ENCODE peak calls at places on chromosomes 11 and 22, in eight cellular contexts. C is tibial artery, D is NCI-H345, N is amygdala, K is lung microvascular endothelial cell, S is foreskin fibroblast, F is AG09309, O is HTR-8/SVneo. G is an unnamed sample.
A peak's percentile ranks its signal among the peaks of the same experiment; 100 is the strongest.

GRCh38 chr11:133904818-133905515 is 51.8 kb downstream of the IGSF9B start:
- DNase-seq in D (no peak), F (no peak), C (no peak), S (no peak), O (no peak), K (no peak), N (no peak), G (no peak)

GRCh38 chr22:38652858-38653257 is 3.3 kb downstream of the FAM227A start:
- DNase-seq in O (no peak), K (no peak), N (no peak), F (no peak), D (no peak), C (no peak), S (no peak), G (no peak)

GRCh38 chr11:50246183-50246582 is 213.5 kb downstream of the OR4C45 start:
- DNase-seq in F (no peak), S (no peak), N (no peak), O (no peak), C (no peak), D (no peak), K (no peak), G (no peak)

GRCh38 chr22:20748820-20749428 is 25.0 kb upstream of the SERPIND1 start:
- DNase-seq in N (no peak), K (no peak), F (no peak), C (no peak), S (no peak), D (no peak), O (no peak), G (peak; percentile 55)

GRCh38 chr22:22410121-22410520 is 98.4 kb downstream of the ZNF280B start:
- DNase-seq in D (no peak), O (no peak), S (no peak), C (no peak), N (no peak), K (no peak), F (no peak), G (peak; percentile 27)

GRCh38 chr22:30875481-30876215 is 92.9 kb downstream of the MORC2 start:
- DNase-seq in S (no peak), O (no peak), N (no peak), F (no peak), C (peak; percentile 19), D (no peak), K (no peak), G (peak; percentile 17)

GRCh38 chr11:75867778-75868374 is 52.9 kb downstream of the UVRAG start:
- DNase-seq in K (peak; percentile 79), N (no peak), D (peak; percentile 52), C (no peak), O (peak; percentile 63), S (peak; percentile 40), F (peak; percentile 16), G (no peak)

GRCh38 chr22:37639771-37640590 is 512 bp downstream of the SH3BP1 start:
- DNase-seq in K (no peak), D (no peak), F (no peak), N (no peak), O (no peak), C (no peak), S (no peak), G (no peak)

GRCh38 chr11:11444800-11445126 is 91.7 kb upstream of the CSNK2A3 start:
- DNase-seq in D (no peak), F (no peak), N (no peak), O (no peak), C (no peak), K (peak; percentile 82), S (no peak), G (no peak)

GRCh38 chr11:32430586-32431357 is 4.6 kb downstream of the WT1 start:
- DNase-seq in N (no peak), C (no peak), D (no peak), K (no peak), O (no peak), F (no peak), S (no peak), G (no peak)

GRCh38 chr22:40232624-40233023 is 54.9 kb downstream of the TNRC6B start:
- DNase-seq in F (no peak), C (no peak), O (no peak), N (no peak), K (no peak), D (no peak), S (no peak), G (no peak)

GRCh38 chr11:16791494-16791961 is 53.1 kb downstream of the C11orf58 start:
- DNase-seq in S (peak; percentile 85), F (peak; percentile 64), C (peak; percentile 75), O (peak; percentile 83), K (peak; percentile 94), D (no peak), N (no peak), G (no peak)

GRCh38 chr22:44942056-44942455 is 67.7 kb downstream of the PHF21B start:
- DNase-seq in F (no peak), O (no peak), K (no peak), N (no peak), C (no peak), D (no peak), S (no peak), G (no peak)

GRCh38 chr11:18608373-18608772 is 8.8 kb downstream of the MISFA start:
- DNase-seq in D (no peak), C (no peak), K (no peak), O (no peak), N (no peak), F (no peak), S (no peak), G (no peak)

GRCh38 chr11:126988655-126989054 is 11.9 kb downstream of the KIRREL3 start:
- DNase-seq in S (no peak), F (no peak), O (no peak), C (no peak), K (no peak), N (no peak), D (no peak), G (no peak)

GRCh38 chr11:45930031-45930794 is 7.8 kb downstream of the LARGE2 start:
- DNase-seq in D (peak; percentile 92), N (no peak), S (no peak), K (peak; percentile 63), O (no peak), C (no peak), F (no peak), G (no peak)

GRCh38 chr11:26983645-26984044 is 10.3 kb upstream of the FIBIN start:
- DNase-seq in S (no peak), F (no peak), K (no peak), D (no peak), C (no peak), N (no peak), O (no peak), G (no peak)

GRCh38 chr11:34223021-34223813 is 117.8 kb downstream of the NAT10 start:
- DNase-seq in F (peak; percentile 94), C (peak; percentile 80), K (peak; percentile 72), D (no peak), O (no peak), S (peak; percentile 58), N (no peak), G (no peak)

GRCh38 chr11:132402056-132402684 is 1031.8 kb downstream of the NTM start:
- DNase-seq in K (no peak), F (peak; percentile 2), D (peak; percentile 95), S (peak; percentile 26), O (no peak), C (no peak), N (peak; percentile 7), G (peak; percentile 48)

GRCh38 chr11:75733346-75734107 is 15.9 kb downstream of the MOGAT2 start:
- DNase-seq in N (no peak), S (no peak), F (no peak), K (no peak), D (peak; percentile 6), C (no peak), O (no peak), G (no peak)

GRCh38 chr11:64357904-64358535 is 942 bp upstream of the RPS6KA4 start:
- DNase-seq in F (no peak), N (no peak), D (no peak), S (no peak), C (no peak), K (no peak), O (no peak), G (no peak)

GRCh38 chr11:110097459-110098012 is 4.3 kb downstream of the ZC3H12C start:
- DNase-seq in D (no peak), F (no peak), C (no peak), S (no peak), K (no peak), O (no peak), N (no peak), G (no peak)

GRCh38 chr11:10355257-10355661 is 50.4 kb downstream of the ADM start:
- DNase-seq in O (peak; percentile 69), K (no peak), C (no peak), S (peak; percentile 81), D (no peak), N (no peak), F (peak; percentile 68), G (no peak)

GRCh38 chr11:14784230-14784629 is 107.8 kb downstream of the CYP2R1 start:
- DNase-seq in D (no peak), N (no peak), C (no peak), F (no peak), K (no peak), O (no peak), S (no peak), G (no peak)

GRCh38 chr11:57349491-57350274 is 11.5 kb downstream of the P2RX3 start:
- DNase-seq in D (peak; percentile 27), O (peak; percentile 69), K (peak; percentile 64), F (no peak), C (peak; percentile 48), N (no peak), S (peak; percentile 23), G (no peak)

GRCh38 chr11:35943761-35944502 is at the start of gene LDLRAD3:
- DNase-seq in D (peak; percentile 72), S (peak; percentile 87), O (peak; percentile 69), K (peak; percentile 70), F (peak; percentile 28), N (peak; percentile 34), C (peak; percentile 79), G (peak; percentile 40)

GRCh38 chr11:94740975-94741707 is 27.0 kb upstream of the AMOTL1 start:
- DNase-seq in F (peak; percentile 28), C (no peak), N (no peak), K (peak; percentile 53), D (peak; percentile 76), S (peak; percentile 51), O (peak; percentile 70), G (peak; percentile 24)

GRCh38 chr11:35162795-35163194 is 23.8 kb downstream of the CD44 start:
- DNase-seq in C (no peak), S (no peak), O (no peak), F (no peak), N (no peak), D (no peak), K (peak; percentile 40), G (no peak)

GRCh38 chr11:116984186-116984585 is 114.0 kb downstream of the SIK3 start:
- DNase-seq in F (no peak), O (peak; percentile 31), C (no peak), K (no peak), N (no peak), S (peak; percentile 50), D (no peak), G (peak; percentile 23)

G was measured in hippocampal formation.